ENCODE peak calls at places on chromosomes 7 and 10, in nine cellular contexts. One of them, this sample, is unnamed.

GRCh38 chr7:149715476-149715875 is 57.9 kb downstream of the ZNF467 start:
- DNase-seq in PC-3: no peak
- DNase-seq in heart left ventricle: no peak
- DNase-seq in heart right ventricle: no peak
- DNase-seq in keratinocyte: no peak
- DNase-seq in A549: no peak
- DNase-seq in MM.1S: no peak
- DNase-seq in K562: no peak
- DNase-seq in body of pancreas: no peak
- DNase-seq in this sample: no peak

GRCh38 chr7:55100962-55101327 is 82.1 kb downstream of the EGFR start:
- DNase-seq in PC-3: no peak
- DNase-seq in heart left ventricle: peak; percentile 70
- DNase-seq in heart right ventricle: peak; percentile 42
- DNase-seq in keratinocyte: no peak
- DNase-seq in A549: no peak
- DNase-seq in MM.1S: no peak
- DNase-seq in K562: no peak
- DNase-seq in body of pancreas: peak; percentile 30
- DNase-seq in this sample: peak; percentile 61

GRCh38 chr7:30727061-30727945 is 24.6 kb upstream of the INMT start:
- DNase-seq in PC-3: peak; percentile 32
- DNase-seq in heart left ventricle: no peak
- DNase-seq in heart right ventricle: no peak
- DNase-seq in keratinocyte: no peak
- DNase-seq in A549: no peak
- DNase-seq in MM.1S: no peak
- DNase-seq in K562: no peak
- DNase-seq in body of pancreas: no peak
- DNase-seq in this sample: no peak

GRCh38 chr10:101903827-101904520 is 60.4 kb upstream of the KCNIP2 start:
- DNase-seq in PC-3: no peak
- DNase-seq in heart left ventricle: no peak
- DNase-seq in heart right ventricle: no peak
- DNase-seq in keratinocyte: no peak
- DNase-seq in A549: no peak
- DNase-seq in MM.1S: no peak
- DNase-seq in K562: no peak
- DNase-seq in body of pancreas: no peak
- DNase-seq in this sample: no peak

GRCh38 chr10:62599161-62599560 is 205.4 kb upstream of the ADO start:
- DNase-seq in PC-3: no peak
- DNase-seq in heart left ventricle: no peak
- DNase-seq in heart right ventricle: no peak
- DNase-seq in keratinocyte: no peak
- DNase-seq in A549: no peak
- DNase-seq in MM.1S: no peak
- DNase-seq in K562: no peak
- DNase-seq in body of pancreas: no peak
- DNase-seq in this sample: no peak

GRCh38 chr7:134927723-134928122 is 58.6 kb upstream of the AGBL3 start:
- DNase-seq in PC-3: no peak
- DNase-seq in heart left ventricle: no peak
- DNase-seq in heart right ventricle: no peak
- DNase-seq in keratinocyte: no peak
- DNase-seq in A549: no peak
- DNase-seq in MM.1S: no peak
- DNase-seq in K562: no peak
- DNase-seq in body of pancreas: no peak
- DNase-seq in this sample: no peak

GRCh38 chr7:114255404-114255841 is 159.2 kb upstream of the FOXP2 start:
- DNase-seq in PC-3: no peak
- DNase-seq in heart left ventricle: no peak
- DNase-seq in heart right ventricle: no peak
- DNase-seq in keratinocyte: no peak
- DNase-seq in A549: no peak
- DNase-seq in MM.1S: no peak
- DNase-seq in K562: no peak
- DNase-seq in body of pancreas: no peak
- DNase-seq in this sample: no peak

GRCh38 chr7:101702362-101702850 is 73.3 kb upstream of the MYL10 start:
- DNase-seq in PC-3: peak; percentile 64
- DNase-seq in heart left ventricle: no peak
- DNase-seq in heart right ventricle: no peak
- DNase-seq in keratinocyte: peak; percentile 9
- DNase-seq in A549: peak; percentile 60
- DNase-seq in MM.1S: no peak
- DNase-seq in K562: no peak
- DNase-seq in body of pancreas: no peak
- DNase-seq in this sample: no peak

GRCh38 chr7:148264933-148265557 is 325.5 kb upstream of the C7orf33 start:
- DNase-seq in PC-3: peak; percentile 69
- DNase-seq in heart left ventricle: no peak
- DNase-seq in heart right ventricle: no peak
- DNase-seq in keratinocyte: no peak
- DNase-seq in A549: peak; percentile 57
- DNase-seq in MM.1S: peak; percentile 78
- DNase-seq in K562: no peak
- DNase-seq in body of pancreas: peak; percentile 21
- DNase-seq in this sample: no peak

GRCh38 chr10:71771821-71772617 is 1.3 kb downstream of the VSIR start:
- DNase-seq in PC-3: peak; percentile 73
- DNase-seq in heart left ventricle: peak; percentile 88
- DNase-seq in heart right ventricle: peak; percentile 76
- DNase-seq in keratinocyte: no peak
- DNase-seq in A549: peak; percentile 57
- DNase-seq in MM.1S: no peak
- DNase-seq in K562: peak; percentile 62
- DNase-seq in body of pancreas: peak; percentile 48
- DNase-seq in this sample: peak; percentile 72

GRCh38 chr10:5364916-5365434 is at the start of gene UCN3:
- DNase-seq in PC-3: no peak
- DNase-seq in heart left ventricle: no peak
- DNase-seq in heart right ventricle: no peak
- DNase-seq in keratinocyte: no peak
- DNase-seq in A549: no peak
- DNase-seq in MM.1S: no peak
- DNase-seq in K562: no peak
- DNase-seq in body of pancreas: no peak
- DNase-seq in this sample: no peak

GRCh38 chr10:48495282-48496045 is 109.4 kb downstream of the ARHGAP22 start:
- DNase-seq in PC-3: no peak
- DNase-seq in heart left ventricle: no peak
- DNase-seq in heart right ventricle: no peak
- DNase-seq in keratinocyte: no peak
- DNase-seq in A549: no peak
- DNase-seq in MM.1S: no peak
- DNase-seq in K562: no peak
- DNase-seq in body of pancreas: no peak
- DNase-seq in this sample: no peak

GRCh38 chr7:16668049-16668858 is 22.3 kb downstream of the BZW2 start:
- DNase-seq in PC-3: peak; percentile 99
- DNase-seq in heart left ventricle: peak; percentile 63
- DNase-seq in heart right ventricle: peak; percentile 33
- DNase-seq in keratinocyte: peak; percentile 70
- DNase-seq in A549: peak; percentile 96
- DNase-seq in MM.1S: no peak
- DNase-seq in K562: no peak
- DNase-seq in body of pancreas: peak; percentile 42
- DNase-seq in this sample: peak; percentile 51
- TF ChIP-seq CTCF in PC-3: no peak
- TF ChIP-seq CTCF in heart left ventricle: no peak
- TF ChIP-seq CTCF in heart right ventricle: no peak
- TF ChIP-seq CTCF in keratinocyte: peak; percentile 22
- TF ChIP-seq CTCF in A549: no peak
- TF ChIP-seq CTCF in MM.1S: no peak
- TF ChIP-seq CTCF in K562: peak; percentile 10
- TF ChIP-seq CTCF in body of pancreas: no peak
- TF ChIP-seq CTCF in this sample: no peak

DNA sequence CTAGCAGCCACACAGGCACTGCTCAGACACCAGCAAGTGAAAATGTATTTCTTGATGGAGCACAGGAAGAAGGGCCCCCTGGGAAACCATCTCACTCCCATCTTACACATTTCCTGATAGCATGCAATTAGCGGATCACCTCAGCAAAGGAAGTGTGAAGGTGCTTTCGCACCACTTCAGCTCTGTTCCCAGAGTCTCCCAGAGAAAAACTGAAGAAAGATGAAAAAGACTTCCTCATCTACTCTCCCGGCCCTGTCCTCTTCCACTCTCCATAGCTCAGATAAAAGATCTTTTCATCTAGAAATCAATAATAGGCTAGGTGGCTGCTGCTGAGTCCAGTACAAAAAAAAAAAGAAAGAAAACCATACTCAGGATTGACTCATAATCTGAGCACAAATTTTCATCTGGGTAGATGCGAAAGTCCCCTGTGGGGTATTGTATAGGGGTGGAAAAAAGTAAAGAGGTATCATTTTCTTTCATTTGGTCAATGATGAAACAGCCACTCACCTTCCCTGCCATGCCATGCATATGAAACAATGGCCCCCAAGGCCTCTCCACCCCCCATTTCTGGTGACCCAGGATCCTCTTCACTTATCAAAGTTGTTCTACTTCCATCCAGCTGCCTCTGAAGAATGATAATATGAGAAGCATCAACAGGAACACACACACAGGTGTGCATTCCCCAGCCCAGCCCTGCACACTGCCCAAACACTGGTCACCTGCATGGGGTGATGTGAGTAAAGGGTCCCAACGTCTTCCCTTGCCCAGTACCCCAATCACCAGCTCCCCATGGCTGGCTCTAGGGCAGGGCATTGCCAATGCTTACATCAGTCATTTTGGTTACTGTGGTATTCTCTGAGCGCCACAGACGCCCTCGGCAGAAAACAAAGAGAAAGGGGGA is 48.8 kb upstream of the DGKI start:
- DNase-seq in PC-3: no peak
- DNase-seq in heart left ventricle: no peak
- DNase-seq in heart right ventricle: no peak
- DNase-seq in keratinocyte: no peak
- DNase-seq in A549: no peak
- DNase-seq in MM.1S: no peak
- DNase-seq in K562: no peak
- DNase-seq in body of pancreas: no peak
- DNase-seq in this sample: no peak
- H3K4me3 ChIP-seq in PC-3: no peak overlapping the region
- H3K4me3 ChIP-seq in heart left ventricle: no peak overlapping the region
- H3K4me3 ChIP-seq in heart right ventricle: no peak overlapping the region
- H3K4me3 ChIP-seq in keratinocyte: no peak overlapping the region
- H3K4me3 ChIP-seq in A549: no peak overlapping the region
- H3K4me3 ChIP-seq in MM.1S: no peak overlapping the region
- H3K4me3 ChIP-seq in K562: no peak overlapping the region
- H3K4me3 ChIP-seq in body of pancreas: no peak overlapping the region
- H3K4me3 ChIP-seq in this sample: no peak overlapping the region

GRCh38 chr7:22865607-22865970 is 42.9 kb upstream of the TOMM7 start:
- DNase-seq in PC-3: no peak
- DNase-seq in heart left ventricle: no peak
- DNase-seq in heart right ventricle: no peak
- DNase-seq in keratinocyte: no peak
- DNase-seq in A549: no peak
- DNase-seq in MM.1S: no peak
- DNase-seq in K562: no peak
- DNase-seq in body of pancreas: no peak
- DNase-seq in this sample: no peak

GRCh38 chr7:22864301-22864700 is 41.7 kb upstream of the TOMM7 start:
- DNase-seq in PC-3: no peak
- DNase-seq in heart left ventricle: no peak
- DNase-seq in heart right ventricle: no peak
- DNase-seq in keratinocyte: no peak
- DNase-seq in A549: no peak
- DNase-seq in MM.1S: no peak
- DNase-seq in K562: no peak
- DNase-seq in body of pancreas: no peak
- DNase-seq in this sample: no peak

GRCh38 chr7:22864855-22865606 is 42.4 kb upstream of the TOMM7 start:
- DNase-seq in PC-3: no peak
- DNase-seq in heart left ventricle: no peak
- DNase-seq in heart right ventricle: peak; percentile 21
- DNase-seq in keratinocyte: no peak
- DNase-seq in A549: no peak
- DNase-seq in MM.1S: no peak
- DNase-seq in K562: no peak
- DNase-seq in body of pancreas: no peak
- DNase-seq in this sample: no peak

GRCh38 chr7:22861576-22861975 is 38.9 kb upstream of the TOMM7 start:
- DNase-seq in PC-3: no peak
- DNase-seq in heart left ventricle: no peak
- DNase-seq in heart right ventricle: no peak
- DNase-seq in keratinocyte: no peak
- DNase-seq in A549: no peak
- DNase-seq in MM.1S: no peak
- DNase-seq in K562: no peak
- DNase-seq in body of pancreas: peak; percentile 80
- DNase-seq in this sample: no peak

GRCh38 chr7:22863156-22863899 is 40.7 kb upstream of the TOMM7 start:
- DNase-seq in PC-3: no peak
- DNase-seq in heart left ventricle: no peak
- DNase-seq in heart right ventricle: no peak
- DNase-seq in keratinocyte: peak; percentile 64
- DNase-seq in A549: no peak
- DNase-seq in MM.1S: no peak
- DNase-seq in K562: no peak
- DNase-seq in body of pancreas: no peak
- DNase-seq in this sample: no peak
- H3K4me1 ChIP-seq in PC-3: peaks cover 20% of the 10 kb centered on the region
- H3K4me1 ChIP-seq in heart left ventricle: peaks cover 48% of the 10 kb centered on the region
- H3K4me1 ChIP-seq in heart right ventricle: peaks cover 46% of the 10 kb centered on the region
- H3K4me1 ChIP-seq in keratinocyte: peaks cover 37% of the 10 kb centered on the region
- H3K4me1 ChIP-seq in A549: peaks cover 27% of the 10 kb centered on the region
- H3K4me1 ChIP-seq in MM.1S: no peaks in the 10 kb centered on the region
- H3K4me1 ChIP-seq in K562: peaks cover 4% of the 10 kb centered on the region
- H3K4me1 ChIP-seq in body of pancreas: peaks cover 37% of the 10 kb centered on the region
- H3K4me1 ChIP-seq in this sample: peaks cover 72% of the 10 kb centered on the region

GRCh38 chr10:114303556-114303955 is 64.5 kb downstream of the VWA2 start:
- DNase-seq in PC-3: no peak
- DNase-seq in heart left ventricle: no peak
- DNase-seq in heart right ventricle: no peak
- DNase-seq in keratinocyte: no peak
- DNase-seq in A549: no peak
- DNase-seq in MM.1S: no peak
- DNase-seq in K562: no peak
- DNase-seq in body of pancreas: no peak
- DNase-seq in this sample: no peak

GRCh38 chr10:114304017-114304565 is 65.0 kb downstream of the VWA2 start:
- DNase-seq in PC-3: peak; percentile 87
- DNase-seq in heart left ventricle: peak; percentile 87
- DNase-seq in heart right ventricle: peak; percentile 73
- DNase-seq in keratinocyte: no peak
- DNase-seq in A549: peak; percentile 80
- DNase-seq in MM.1S: peak; percentile 85
- DNase-seq in K562: peak; percentile 49
- DNase-seq in body of pancreas: peak; percentile 88
- DNase-seq in this sample: peak; percentile 81

GRCh38 chr10:114305521-114305925 is 66.5 kb downstream of the VWA2 start:
- DNase-seq in PC-3: no peak
- DNase-seq in heart left ventricle: no peak
- DNase-seq in heart right ventricle: no peak
- DNase-seq in keratinocyte: no peak
- DNase-seq in A549: no peak
- DNase-seq in MM.1S: no peak
- DNase-seq in K562: no peak
- DNase-seq in body of pancreas: no peak
- DNase-seq in this sample: no peak

GRCh38 chr10:114306116-114306973 is 67.3 kb downstream of the VWA2 start:
- DNase-seq in PC-3: peak; percentile 87
- DNase-seq in heart left ventricle: no peak
- DNase-seq in heart right ventricle: no peak
- DNase-seq in keratinocyte: peak; percentile 95
- DNase-seq in A549: peak; percentile 78
- DNase-seq in MM.1S: no peak
- DNase-seq in K562: no peak
- DNase-seq in body of pancreas: no peak
- DNase-seq in this sample: no peak

GRCh38 chr10:114304566-114305421 is 65.7 kb downstream of the VWA2 start:
- DNase-seq in PC-3: peak; percentile 39
- DNase-seq in heart left ventricle: peak; percentile 54
- DNase-seq in heart right ventricle: peak; percentile 53
- DNase-seq in keratinocyte: no peak
- DNase-seq in A549: peak; percentile 37
- DNase-seq in MM.1S: peak; percentile 45
- DNase-seq in K562: peak; percentile 11
- DNase-seq in body of pancreas: peak; percentile 69
- DNase-seq in this sample: peak; percentile 40
- TF ChIP-seq CTCF in PC-3: peak; percentile 54
- TF ChIP-seq CTCF in heart left ventricle: peak; percentile 58
- TF ChIP-seq CTCF in heart right ventricle: peak; percentile 64
- TF ChIP-seq CTCF in keratinocyte: peak; percentile 40
- TF ChIP-seq CTCF in A549: no peak
- TF ChIP-seq CTCF in MM.1S: peak; percentile 78
- TF ChIP-seq CTCF in K562: no peak
- TF ChIP-seq CTCF in body of pancreas: peak; percentile 28
- TF ChIP-seq CTCF in this sample: peak; percentile 54

This sample was measured in left ventricle myocardium inferior.